ENCODE peak calls at places on chromosomes 5 and 9, in six cellular contexts. W is stimulated activated CD4-positive, alpha-beta T cell treated with anti-CD3 and anti-CD28 coated beads, TNF-alpha, amount 100 ng/mL, for 48 hours; J is activated T-cell treated with anti-CD3 and anti-CD28 coated beads for 48 hours; E is left lobe of liver; C is mesothelial cell of epicardium; K is left ventricle myocardium inferior. D is an unnamed sample.
A peak's percentile ranks its signal among the peaks of the same experiment; 100 is the strongest.

GRCh38 chr9:135705376-135705775 is 3.4 kb downstream of the KCNT1 start:
- DNase-seq in K (peak; percentile 27), E (no peak), J (no peak), W (no peak), C (no peak), D (no peak)

GRCh38 chr5:74167206-74167929 is 473.2 kb downstream of the ENC1 start:
- DNase-seq in J (no peak), K (no peak), C (no peak), E (no peak), W (no peak), D (no peak)

GRCh38 chr9:32550046-32550608 is 2.0 kb upstream of the SMIM27 start:
- DNase-seq in C (no peak), W (no peak), K (no peak), J (no peak), E (no peak), D (no peak)

GRCh38 chr5:150223474-150223873 is 33.6 kb downstream of the SLC6A7 start:
- DNase-seq in C (no peak), E (no peak), W (no peak), K (no peak), J (no peak), D (no peak)

GRCh38 chr5:55387865-55388264 is 80.1 kb downstream of the MTREX start:
- DNase-seq in K (no peak), C (no peak), E (no peak), J (no peak), W (no peak), D (no peak)

GRCh38 chr9:134208310-134208841 is 44.0 kb upstream of the RNU6ATAC start:
- DNase-seq in W (no peak), K (peak; percentile 88), E (peak; percentile 84), C (no peak), J (no peak), D (no peak)

GRCh38 chr9:11431490-11431889 is 818.7 kb upstream of the PTPRD start:
- DNase-seq in E (no peak), J (no peak), C (no peak), K (no peak), W (no peak), D (no peak)

GRCh38 chr5:2732004-2732403 is 19.5 kb downstream of the IRX2 start:
- DNase-seq in C (peak; percentile 21), K (no peak), W (no peak), E (no peak), J (no peak), D (no peak)

GRCh38 chr9:87599901-87600610 is 102.4 kb downstream of the DAPK1 start:
- DNase-seq in K (no peak), E (no peak), C (no peak), J (no peak), W (no peak), D (no peak)

D was measured in GOT3.